ENCODE peak calls at places on chromosomes 12 and 14, in ten cellular contexts. One of them, this sample, is unnamed.
A peak's percentile ranks its signal among the peaks of the same experiment; 100 is the strongest.

GRCh38 chr14:22469541-22470303 is 119.3 kb downstream of the DAD1 start:
- DNase-seq in HepG2: no peak
- DNase-seq in stomach: no peak
- DNase-seq in upper lobe of left lung: no peak
- DNase-seq in transverse colon: no peak
- DNase-seq in GM12878: no peak
- DNase-seq in sigmoid colon: no peak
- DNase-seq in K562: no peak
- DNase-seq in SK-N-SH: no peak
- DNase-seq in esophagus muscularis mucosa: no peak
- DNase-seq in this sample: no peak

GRCh38 chr12:1811281-1811947 is 9.0 kb upstream of the LRTM2 start:
- DNase-seq in HepG2: peak; percentile 75
- DNase-seq in stomach: no peak
- DNase-seq in upper lobe of left lung: peak; percentile 51
- DNase-seq in transverse colon: no peak
- DNase-seq in GM12878: no peak
- DNase-seq in sigmoid colon: no peak
- DNase-seq in K562: no peak
- DNase-seq in SK-N-SH: no peak
- DNase-seq in esophagus muscularis mucosa: no peak
- DNase-seq in this sample: no peak

GRCh38 chr12:124757329-124757728 is 106.3 kb downstream of the SCARB1 start:
- DNase-seq in HepG2: no peak
- DNase-seq in stomach: no peak
- DNase-seq in upper lobe of left lung: no peak
- DNase-seq in transverse colon: no peak
- DNase-seq in GM12878: no peak
- DNase-seq in sigmoid colon: no peak
- DNase-seq in K562: no peak
- DNase-seq in SK-N-SH: no peak
- DNase-seq in esophagus muscularis mucosa: no peak
- DNase-seq in this sample: no peak

GRCh38 chr12:1837541-1838206 is 17.3 kb downstream of the LRTM2 start:
- DNase-seq in HepG2: peak; percentile 90
- DNase-seq in stomach: no peak
- DNase-seq in upper lobe of left lung: no peak
- DNase-seq in transverse colon: no peak
- DNase-seq in GM12878: no peak
- DNase-seq in sigmoid colon: peak; percentile 41
- DNase-seq in K562: no peak
- DNase-seq in SK-N-SH: peak; percentile 90
- DNase-seq in esophagus muscularis mucosa: no peak
- DNase-seq in this sample: no peak

GRCh38 chr14:51862171-51862838 is 1.9 kb downstream of the GNG2 start:
- DNase-seq in HepG2: no peak
- DNase-seq in stomach: no peak
- DNase-seq in upper lobe of left lung: no peak
- DNase-seq in transverse colon: no peak
- DNase-seq in GM12878: no peak
- DNase-seq in sigmoid colon: no peak
- DNase-seq in K562: no peak
- DNase-seq in SK-N-SH: no peak
- DNase-seq in esophagus muscularis mucosa: no peak
- DNase-seq in this sample: no peak

GRCh38 chr12:57610553-57611115 is 601 bp upstream of the ARHGEF25 start:
- DNase-seq in HepG2: no peak
- DNase-seq in stomach: no peak
- DNase-seq in upper lobe of left lung: no peak
- DNase-seq in transverse colon: peak; percentile 59
- DNase-seq in GM12878: no peak
- DNase-seq in sigmoid colon: peak; percentile 93
- DNase-seq in K562: no peak
- DNase-seq in SK-N-SH: peak; percentile 85
- DNase-seq in esophagus muscularis mucosa: no peak
- DNase-seq in this sample: no peak

GRCh38 chr12:53659011-53659551 is 16.8 kb downstream of the ATP5MC2 start:
- DNase-seq in HepG2: peak; percentile 96
- DNase-seq in stomach: peak; percentile 76
- DNase-seq in upper lobe of left lung: peak; percentile 47
- DNase-seq in transverse colon: peak; percentile 67
- DNase-seq in GM12878: no peak
- DNase-seq in sigmoid colon: no peak
- DNase-seq in K562: no peak
- DNase-seq in SK-N-SH: no peak
- DNase-seq in esophagus muscularis mucosa: no peak
- DNase-seq in this sample: no peak

GRCh38 chr12:6916426-6917200 is 2.2 kb downstream of the ENO2 start:
- DNase-seq in HepG2: no peak
- DNase-seq in stomach: no peak
- DNase-seq in upper lobe of left lung: no peak
- DNase-seq in transverse colon: no peak
- DNase-seq in GM12878: no peak
- DNase-seq in sigmoid colon: peak; percentile 66
- DNase-seq in K562: no peak
- DNase-seq in SK-N-SH: no peak
- DNase-seq in esophagus muscularis mucosa: no peak
- DNase-seq in this sample: no peak

GRCh38 chr12:71551529-71551928 is 111.9 kb downstream of the LGR5 start:
- DNase-seq in HepG2: no peak
- DNase-seq in stomach: no peak
- DNase-seq in upper lobe of left lung: no peak
- DNase-seq in transverse colon: no peak
- DNase-seq in GM12878: no peak
- DNase-seq in sigmoid colon: no peak
- DNase-seq in K562: no peak
- DNase-seq in SK-N-SH: peak; percentile 22
- DNase-seq in esophagus muscularis mucosa: no peak
- DNase-seq in this sample: no peak

GRCh38 chr14:32403688-32404087 is 74.6 kb downstream of the AKAP6 start:
- DNase-seq in HepG2: no peak
- DNase-seq in stomach: no peak
- DNase-seq in upper lobe of left lung: no peak
- DNase-seq in transverse colon: no peak
- DNase-seq in GM12878: no peak
- DNase-seq in sigmoid colon: no peak
- DNase-seq in K562: no peak
- DNase-seq in SK-N-SH: no peak
- DNase-seq in esophagus muscularis mucosa: no peak
- DNase-seq in this sample: no peak

DNA sequence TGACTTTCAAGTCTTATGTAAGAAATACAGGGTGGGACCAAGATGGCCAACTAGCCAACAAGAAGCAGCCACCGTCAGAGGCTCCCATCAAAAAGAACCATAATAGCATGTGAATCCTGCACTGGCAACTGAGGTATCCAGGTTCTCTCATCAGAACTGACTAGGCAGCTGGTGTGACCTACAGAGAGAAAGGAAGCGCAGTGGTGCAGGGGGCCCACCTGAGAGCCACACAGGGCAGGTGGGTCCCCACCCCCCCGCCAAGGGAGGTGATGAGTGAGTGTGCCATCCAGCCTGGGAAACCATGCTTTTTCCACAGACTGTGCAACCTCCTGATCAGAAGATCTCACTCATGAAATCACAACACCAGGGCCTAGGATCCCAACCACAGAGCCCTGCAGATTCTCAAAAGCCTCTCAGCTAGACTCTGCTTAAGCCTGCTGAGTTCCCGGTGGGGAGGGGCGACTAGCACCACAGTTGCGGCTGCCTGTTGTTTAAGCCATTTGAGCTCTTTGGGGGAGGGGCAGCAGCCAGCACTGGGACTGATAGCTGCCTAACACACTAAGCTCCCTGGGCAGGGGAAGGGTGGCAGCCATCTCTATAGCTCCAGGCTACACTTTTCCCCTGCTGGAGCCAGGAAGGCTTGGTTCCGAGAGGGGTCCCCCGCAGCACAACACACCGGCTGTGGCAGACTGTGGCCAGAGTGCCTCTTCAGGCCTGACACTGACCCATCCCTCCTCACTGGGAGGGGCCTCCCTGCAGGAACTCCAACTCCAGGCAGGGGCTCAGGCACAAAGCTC is 75.3 kb downstream of the GARIN6 start:
- DNase-seq in HepG2: no peak
- DNase-seq in stomach: no peak
- DNase-seq in upper lobe of left lung: no peak
- DNase-seq in transverse colon: no peak
- DNase-seq in GM12878: no peak
- DNase-seq in sigmoid colon: peak; percentile 56
- DNase-seq in K562: no peak
- DNase-seq in SK-N-SH: no peak
- DNase-seq in esophagus muscularis mucosa: no peak
- DNase-seq in this sample: no peak
- H3K4me3 ChIP-seq in HepG2: no peak overlapping the region
- H3K4me3 ChIP-seq in stomach: no peak overlapping the region
- H3K4me3 ChIP-seq in upper lobe of left lung: no peak overlapping the region
- H3K4me3 ChIP-seq in transverse colon: no peak overlapping the region
- H3K4me3 ChIP-seq in GM12878: no peak overlapping the region
- H3K4me3 ChIP-seq in sigmoid colon: no peak overlapping the region
- H3K4me3 ChIP-seq in K562: no peak overlapping the region
- H3K4me3 ChIP-seq in SK-N-SH: no peak overlapping the region
- H3K4me3 ChIP-seq in esophagus muscularis mucosa: no peak overlapping the region
- H3K4me3 ChIP-seq in this sample: no peak overlapping the region

GRCh38 chr14:73824116-73824515 is 27.5 kb upstream of the PTGR2 start:
- DNase-seq in HepG2: no peak
- DNase-seq in stomach: no peak
- DNase-seq in upper lobe of left lung: no peak
- DNase-seq in transverse colon: no peak
- DNase-seq in GM12878: no peak
- DNase-seq in sigmoid colon: no peak
- DNase-seq in K562: no peak
- DNase-seq in SK-N-SH: no peak
- DNase-seq in esophagus muscularis mucosa: no peak
- DNase-seq in this sample: no peak

GRCh38 chr14:73829526-73830431 is 21.9 kb upstream of the PTGR2 start:
- DNase-seq in HepG2: peak; percentile 45
- DNase-seq in stomach: no peak
- DNase-seq in upper lobe of left lung: peak; percentile 73
- DNase-seq in transverse colon: no peak
- DNase-seq in GM12878: peak; percentile 49
- DNase-seq in sigmoid colon: no peak
- DNase-seq in K562: peak; percentile 32
- DNase-seq in SK-N-SH: no peak
- DNase-seq in esophagus muscularis mucosa: no peak
- DNase-seq in this sample: no peak

GRCh38 chr14:73824536-73824935 is 27.1 kb upstream of the PTGR2 start:
- DNase-seq in HepG2: no peak
- DNase-seq in stomach: no peak
- DNase-seq in upper lobe of left lung: no peak
- DNase-seq in transverse colon: no peak
- DNase-seq in GM12878: no peak
- DNase-seq in sigmoid colon: no peak
- DNase-seq in K562: no peak
- DNase-seq in SK-N-SH: no peak
- DNase-seq in esophagus muscularis mucosa: no peak
- DNase-seq in this sample: no peak

GRCh38 chr14:73823339-73823885 is 28.2 kb upstream of the PTGR2 start:
- DNase-seq in HepG2: no peak
- DNase-seq in stomach: no peak
- DNase-seq in upper lobe of left lung: no peak
- DNase-seq in transverse colon: no peak
- DNase-seq in GM12878: no peak
- DNase-seq in sigmoid colon: no peak
- DNase-seq in K562: no peak
- DNase-seq in SK-N-SH: no peak
- DNase-seq in esophagus muscularis mucosa: no peak
- DNase-seq in this sample: no peak

GRCh38 chr14:73825551-73826188 is 26.0 kb upstream of the PTGR2 start:
- DNase-seq in HepG2: peak; percentile 69
- DNase-seq in stomach: peak; percentile 97
- DNase-seq in upper lobe of left lung: peak; percentile 93
- DNase-seq in transverse colon: peak; percentile 94
- DNase-seq in GM12878: peak; percentile 20
- DNase-seq in sigmoid colon: peak; percentile 96
- DNase-seq in K562: peak; percentile 80
- DNase-seq in SK-N-SH: peak; percentile 90
- DNase-seq in esophagus muscularis mucosa: peak; percentile 97
- DNase-seq in this sample: peak; percentile 95
- TF ChIP-seq POLR2AphosphoS5 in HepG2: no peak
- TF ChIP-seq POLR2AphosphoS5 in stomach: peak; percentile 61
- TF ChIP-seq POLR2AphosphoS5 in upper lobe of left lung: no peak
- TF ChIP-seq POLR2AphosphoS5 in transverse colon: peak; percentile 78
- TF ChIP-seq POLR2AphosphoS5 in GM12878: no peak
- TF ChIP-seq POLR2AphosphoS5 in sigmoid colon: peak; percentile 58
- TF ChIP-seq POLR2AphosphoS5 in K562: no peak
- TF ChIP-seq POLR2AphosphoS5 in SK-N-SH: no peak
- TF ChIP-seq POLR2AphosphoS5 in esophagus muscularis mucosa: peak; percentile 77
- TF ChIP-seq POLR2AphosphoS5 in this sample: peak; percentile 85

GRCh38 chr14:72600551-72601330 is 293.2 kb downstream of the DPF3 start:
- DNase-seq in HepG2: no peak
- DNase-seq in stomach: no peak
- DNase-seq in upper lobe of left lung: no peak
- DNase-seq in transverse colon: no peak
- DNase-seq in GM12878: no peak
- DNase-seq in sigmoid colon: no peak
- DNase-seq in K562: no peak
- DNase-seq in SK-N-SH: no peak
- DNase-seq in esophagus muscularis mucosa: no peak
- DNase-seq in this sample: no peak
- TF ChIP-seq EP300 in HepG2: no peak
- TF ChIP-seq EP300 in stomach: no peak
- TF ChIP-seq EP300 in upper lobe of left lung: no peak
- TF ChIP-seq EP300 in transverse colon: no peak
- TF ChIP-seq EP300 in GM12878: no peak
- TF ChIP-seq EP300 in sigmoid colon: no peak
- TF ChIP-seq EP300 in K562: no peak
- TF ChIP-seq EP300 in SK-N-SH: no peak
- TF ChIP-seq EP300 in esophagus muscularis mucosa: no peak
- TF ChIP-seq EP300 in this sample: no peak

DNA sequence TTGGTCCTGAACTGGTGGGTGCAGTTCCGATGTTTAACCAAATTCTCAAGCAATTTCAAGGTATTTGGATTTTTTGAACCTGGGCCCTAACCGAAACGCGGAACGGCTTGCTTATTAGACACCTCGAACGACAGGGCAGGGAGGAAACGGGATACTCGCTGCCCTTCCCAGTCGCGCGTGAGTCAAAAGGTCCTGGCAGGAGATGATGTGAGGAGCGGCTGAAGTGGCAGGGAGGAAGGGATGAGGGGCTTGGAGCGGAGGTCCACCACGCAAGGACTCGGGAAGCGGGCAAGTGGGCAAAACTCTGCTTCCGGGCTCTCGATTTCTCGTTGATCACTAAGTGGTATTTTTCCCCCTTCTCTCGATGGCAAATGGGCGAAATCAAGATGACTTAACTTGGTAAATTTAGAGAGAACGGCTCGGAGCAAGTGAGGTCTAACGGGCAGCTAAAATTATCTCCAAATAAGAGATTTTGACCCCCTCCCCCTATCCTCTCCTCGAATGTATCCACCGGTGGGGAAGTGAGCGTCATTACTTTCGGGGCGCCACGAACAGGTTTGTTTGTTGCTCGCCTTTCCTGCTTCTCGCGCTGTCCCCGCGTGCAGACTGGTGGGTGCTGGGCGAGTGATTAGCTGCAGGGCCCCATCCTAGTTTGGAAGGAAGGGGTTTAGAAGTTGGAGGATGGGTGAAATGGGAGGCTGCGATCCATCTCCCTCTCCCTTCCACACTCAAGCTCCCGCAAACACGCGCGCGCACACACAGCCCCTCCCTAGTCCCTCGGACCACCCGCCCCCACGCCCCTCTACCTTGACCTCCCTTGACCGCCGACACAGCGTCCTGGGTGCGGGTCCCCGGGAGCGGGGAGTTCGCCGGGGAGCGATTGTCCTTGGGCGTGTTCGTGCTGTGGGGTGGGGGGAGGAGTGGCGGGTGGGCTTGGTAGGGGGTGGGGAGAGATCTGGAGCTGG is 987 bp upstream of the NTF3 start:
- DNase-seq in HepG2: no peak
- DNase-seq in stomach: no peak
- DNase-seq in upper lobe of left lung: no peak
- DNase-seq in transverse colon: no peak
- DNase-seq in GM12878: no peak
- DNase-seq in sigmoid colon: no peak
- DNase-seq in K562: no peak
- DNase-seq in SK-N-SH: peak; percentile 28
- DNase-seq in esophagus muscularis mucosa: peak; percentile 68
- DNase-seq in this sample: no peak
- H3K4me3 ChIP-seq in HepG2: no peak overlapping the region
- H3K4me3 ChIP-seq in stomach: peak overlapping the region; percentile 47
- H3K4me3 ChIP-seq in upper lobe of left lung: no peak overlapping the region
- H3K4me3 ChIP-seq in transverse colon: peak overlapping the region; percentile 29
- H3K4me3 ChIP-seq in GM12878: no peak overlapping the region
- H3K4me3 ChIP-seq in sigmoid colon: peak overlapping the region; percentile 44
- H3K4me3 ChIP-seq in K562: no peak overlapping the region
- H3K4me3 ChIP-seq in SK-N-SH: no peak overlapping the region
- H3K4me3 ChIP-seq in esophagus muscularis mucosa: peak overlapping the region; percentile 48
- H3K4me3 ChIP-seq in this sample: peak overlapping the region; percentile 51

This sample was measured in suprapubic skin.